ENCODE peak calls at places on chromosomes 5 and 9, in nine cellular contexts. One of them, this sample, is unnamed.

GRCh38 chr5:164358531-164359259 is 853.3 kb downstream of the MAT2B start:
- DNase-seq in SHP77 treated with DMSO at 0.1 percent for 48 hours: no peak
- DNase-seq in left ventricle myocardium superior: no peak
- DNase-seq in NCI-H774: no peak
- DNase-seq in activated CD4-positive, alpha-beta T cell treated with anti-CD3 and anti-CD28 coated beads for 24 hours: no peak
- DNase-seq in KG1: no peak
- DNase-seq in astrocyte of the spinal cord: peak
- DNase-seq in foreskin melanocyte: peak
- DNase-seq in T follicular helper cell: no peak
- DNase-seq in this sample: no peak

GRCh38 chr9:76893395-76893932 is 12.4 kb downstream of the PRUNE2 start:
- DNase-seq in foreskin melanocyte: peak
- DNase-seq in astrocyte of the spinal cord: no peak
- DNase-seq in NCI-H774: no peak
- DNase-seq in left ventricle myocardium superior: no peak
- DNase-seq in T follicular helper cell: no peak
- DNase-seq in SHP77 treated with DMSO at 0.1 percent for 48 hours: no peak
- DNase-seq in activated CD4-positive, alpha-beta T cell treated with anti-CD3 and anti-CD28 coated beads for 24 hours: no peak
- DNase-seq in KG1: no peak
- DNase-seq in this sample: no peak

GRCh38 chr9:133712221-133713100 is 25.7 kb downstream of the SARDH start:
- DNase-seq in left ventricle myocardium superior: peak
- DNase-seq in astrocyte of the spinal cord: no peak
- DNase-seq in foreskin melanocyte: no peak
- DNase-seq in NCI-H774: no peak
- DNase-seq in T follicular helper cell: no peak
- DNase-seq in activated CD4-positive, alpha-beta T cell treated with anti-CD3 and anti-CD28 coated beads for 24 hours: no peak
- DNase-seq in KG1: no peak
- DNase-seq in SHP77 treated with DMSO at 0.1 percent for 48 hours: no peak
- DNase-seq in this sample: no peak

GRCh38 chr5:107873877-107874276 is 203.1 kb upstream of the EFNA5 start:
- DNase-seq in T follicular helper cell: no peak
- DNase-seq in activated CD4-positive, alpha-beta T cell treated with anti-CD3 and anti-CD28 coated beads for 24 hours: no peak
- DNase-seq in astrocyte of the spinal cord: no peak
- DNase-seq in KG1: no peak
- DNase-seq in foreskin melanocyte: no peak
- DNase-seq in left ventricle myocardium superior: no peak
- DNase-seq in NCI-H774: peak
- DNase-seq in SHP77 treated with DMSO at 0.1 percent for 48 hours: no peak
- DNase-seq in this sample: no peak

GRCh38 chr9:4704129-4704528 is 24.8 kb downstream of the CDC37L1 start:
- DNase-seq in astrocyte of the spinal cord: no peak
- DNase-seq in left ventricle myocardium superior: no peak
- DNase-seq in activated CD4-positive, alpha-beta T cell treated with anti-CD3 and anti-CD28 coated beads for 24 hours: no peak
- DNase-seq in KG1: no peak
- DNase-seq in SHP77 treated with DMSO at 0.1 percent for 48 hours: no peak
- DNase-seq in NCI-H774: no peak
- DNase-seq in foreskin melanocyte: no peak
- DNase-seq in T follicular helper cell: no peak
- DNase-seq in this sample: no peak

GRCh38 chr9:104885818-104886709 is 41.9 kb downstream of the ABCA1 start:
- DNase-seq in SHP77 treated with DMSO at 0.1 percent for 48 hours: no peak
- DNase-seq in T follicular helper cell: no peak
- DNase-seq in astrocyte of the spinal cord: no peak
- DNase-seq in foreskin melanocyte: no peak
- DNase-seq in left ventricle myocardium superior: no peak
- DNase-seq in activated CD4-positive, alpha-beta T cell treated with anti-CD3 and anti-CD28 coated beads for 24 hours: no peak
- DNase-seq in KG1: no peak
- DNase-seq in NCI-H774: no peak
- DNase-seq in this sample: no peak

GRCh38 chr9:108282872-108283271 is 572.9 kb downstream of the ACTL7B start:
- DNase-seq in astrocyte of the spinal cord: peak
- DNase-seq in SHP77 treated with DMSO at 0.1 percent for 48 hours: no peak
- DNase-seq in NCI-H774: no peak
- DNase-seq in left ventricle myocardium superior: no peak
- DNase-seq in KG1: no peak
- DNase-seq in T follicular helper cell: no peak
- DNase-seq in activated CD4-positive, alpha-beta T cell treated with anti-CD3 and anti-CD28 coated beads for 24 hours: no peak
- DNase-seq in foreskin melanocyte: no peak
- DNase-seq in this sample: no peak

GRCh38 chr5:178793156-178793555 is 62.7 kb upstream of the ZNF354A start:
- DNase-seq in SHP77 treated with DMSO at 0.1 percent for 48 hours: no peak
- DNase-seq in foreskin melanocyte: no peak
- DNase-seq in activated CD4-positive, alpha-beta T cell treated with anti-CD3 and anti-CD28 coated beads for 24 hours: peak
- DNase-seq in astrocyte of the spinal cord: no peak
- DNase-seq in KG1: no peak
- DNase-seq in NCI-H774: no peak
- DNase-seq in T follicular helper cell: no peak
- DNase-seq in left ventricle myocardium superior: peak
- DNase-seq in this sample: peak

GRCh38 chr9:95031711-95032461 is 285.6 kb downstream of the FANCC start:
- DNase-seq in NCI-H774: peak
- DNase-seq in astrocyte of the spinal cord: no peak
- DNase-seq in SHP77 treated with DMSO at 0.1 percent for 48 hours: no peak
- DNase-seq in T follicular helper cell: no peak
- DNase-seq in KG1: no peak
- DNase-seq in left ventricle myocardium superior: no peak
- DNase-seq in activated CD4-positive, alpha-beta T cell treated with anti-CD3 and anti-CD28 coated beads for 24 hours: no peak
- DNase-seq in foreskin melanocyte: no peak
- DNase-seq in this sample: peak

GRCh38 chr5:121748690-121749089 is 103.0 kb upstream of the FTMT start:
- DNase-seq in foreskin melanocyte: no peak
- DNase-seq in T follicular helper cell: no peak
- DNase-seq in left ventricle myocardium superior: peak
- DNase-seq in activated CD4-positive, alpha-beta T cell treated with anti-CD3 and anti-CD28 coated beads for 24 hours: no peak
- DNase-seq in SHP77 treated with DMSO at 0.1 percent for 48 hours: no peak
- DNase-seq in KG1: no peak
- DNase-seq in astrocyte of the spinal cord: no peak
- DNase-seq in NCI-H774: peak
- DNase-seq in this sample: no peak